ENCODE peak calls at places on chromosomes 4 and X, in eight cellular contexts. One of them, this sample, is unnamed.

GRCh38 chr4:100872811-100873210 is 355.0 kb upstream of the EMCN start:
- DNase-seq in breast epithelium: no peak
- DNase-seq in upper lobe of right lung: no peak
- DNase-seq in thyroid gland: no peak
- DNase-seq in right cardiac atrium: no peak
- DNase-seq in tibial artery: no peak
- DNase-seq in PC-3: no peak
- DNase-seq in CD4-positive, alpha-beta memory T cell: no peak
- DNase-seq in this sample: no peak

GRCh38 chrX:121161501-121161933 is 114.1 kb downstream of the GLUD2 start:
- DNase-seq in PC-3: no peak
- DNase-seq in right cardiac atrium: no peak
- DNase-seq in CD4-positive, alpha-beta memory T cell: no peak
- DNase-seq in upper lobe of right lung: no peak
- DNase-seq in thyroid gland: no peak
- DNase-seq in tibial artery: no peak
- DNase-seq in breast epithelium: no peak
- DNase-seq in this sample: no peak

GRCh38 chr4:81921757-81922159 is 450.1 kb upstream of the RASGEF1B start:
- DNase-seq in tibial artery: no peak
- DNase-seq in breast epithelium: no peak
- DNase-seq in CD4-positive, alpha-beta memory T cell: no peak
- DNase-seq in thyroid gland: no peak
- DNase-seq in upper lobe of right lung: no peak
- DNase-seq in PC-3: no peak
- DNase-seq in right cardiac atrium: peak; percentile 56
- DNase-seq in this sample: no peak

GRCh38 chr4:89757154-89757723 is 79.7 kb downstream of the SNCA start:
- DNase-seq in right cardiac atrium: no peak
- DNase-seq in thyroid gland: no peak
- DNase-seq in tibial artery: no peak
- DNase-seq in PC-3: no peak
- DNase-seq in CD4-positive, alpha-beta memory T cell: no peak
- DNase-seq in breast epithelium: no peak
- DNase-seq in upper lobe of right lung: no peak
- DNase-seq in this sample: no peak

GRCh38 chr4:166981847-166982246 is 252.4 kb downstream of the SPOCK3 start:
- DNase-seq in upper lobe of right lung: no peak
- DNase-seq in breast epithelium: no peak
- DNase-seq in PC-3: no peak
- DNase-seq in CD4-positive, alpha-beta memory T cell: no peak
- DNase-seq in thyroid gland: no peak
- DNase-seq in tibial artery: no peak
- DNase-seq in right cardiac atrium: no peak
- DNase-seq in this sample: no peak

GRCh38 chr4:152937535-152938236 is 1.6 kb downstream of the FHDC1 start:
- DNase-seq in tibial artery: no peak
- DNase-seq in upper lobe of right lung: peak; percentile 78
- DNase-seq in right cardiac atrium: peak; percentile 58
- DNase-seq in CD4-positive, alpha-beta memory T cell: no peak
- DNase-seq in thyroid gland: peak; percentile 46
- DNase-seq in PC-3: no peak
- DNase-seq in breast epithelium: no peak
- DNase-seq in this sample: peak; percentile 79

GRCh38 chr4:183284965-183285364 is 35.1 kb downstream of the CLDN22 start:
- DNase-seq in breast epithelium: no peak
- DNase-seq in CD4-positive, alpha-beta memory T cell: no peak
- DNase-seq in thyroid gland: no peak
- DNase-seq in tibial artery: no peak
- DNase-seq in upper lobe of right lung: no peak
- DNase-seq in right cardiac atrium: no peak
- DNase-seq in PC-3: peak; percentile 48
- DNase-seq in this sample: no peak

GRCh38 chr4:59855630-59856352 is 1344.3 kb upstream of the ADGRL3 start:
- DNase-seq in CD4-positive, alpha-beta memory T cell: no peak
- DNase-seq in breast epithelium: no peak
- DNase-seq in PC-3: no peak
- DNase-seq in right cardiac atrium: no peak
- DNase-seq in tibial artery: no peak
- DNase-seq in upper lobe of right lung: peak; percentile 49
- DNase-seq in thyroid gland: no peak
- DNase-seq in this sample: peak; percentile 59

GRCh38 chrX:42602136-42602535 is 175.8 kb downstream of the PPP1R2C start:
- DNase-seq in tibial artery: no peak
- DNase-seq in CD4-positive, alpha-beta memory T cell: no peak
- DNase-seq in thyroid gland: no peak
- DNase-seq in PC-3: no peak
- DNase-seq in upper lobe of right lung: no peak
- DNase-seq in breast epithelium: no peak
- DNase-seq in right cardiac atrium: no peak
- DNase-seq in this sample: no peak

GRCh38 chrX:77014655-77015377 is 432.4 kb upstream of the FGF16 start:
- DNase-seq in CD4-positive, alpha-beta memory T cell: no peak
- DNase-seq in tibial artery: no peak
- DNase-seq in breast epithelium: no peak
- DNase-seq in thyroid gland: no peak
- DNase-seq in right cardiac atrium: no peak
- DNase-seq in PC-3: no peak
- DNase-seq in upper lobe of right lung: no peak
- DNase-seq in this sample: no peak

GRCh38 chrX:50211510-50211909 is 6.9 kb downstream of the CCNB3 start:
- DNase-seq in PC-3: peak; percentile 22
- DNase-seq in upper lobe of right lung: no peak
- DNase-seq in right cardiac atrium: no peak
- DNase-seq in thyroid gland: no peak
- DNase-seq in breast epithelium: no peak
- DNase-seq in tibial artery: no peak
- DNase-seq in CD4-positive, alpha-beta memory T cell: no peak
- DNase-seq in this sample: no peak

GRCh38 chrX:147738260-147738659 is 173.5 kb upstream of the FMR1 start:
- DNase-seq in thyroid gland: no peak
- DNase-seq in breast epithelium: no peak
- DNase-seq in right cardiac atrium: no peak
- DNase-seq in tibial artery: no peak
- DNase-seq in CD4-positive, alpha-beta memory T cell: no peak
- DNase-seq in PC-3: no peak
- DNase-seq in upper lobe of right lung: no peak
- DNase-seq in this sample: no peak

GRCh38 chrX:147735364-147735763 is 176.4 kb upstream of the FMR1 start:
- DNase-seq in breast epithelium: no peak
- DNase-seq in right cardiac atrium: no peak
- DNase-seq in PC-3: no peak
- DNase-seq in tibial artery: no peak
- DNase-seq in CD4-positive, alpha-beta memory T cell: no peak
- DNase-seq in upper lobe of right lung: no peak
- DNase-seq in thyroid gland: no peak
- DNase-seq in this sample: no peak

GRCh38 chrX:147733369-147733768 is 178.3 kb upstream of the FMR1 start:
- DNase-seq in breast epithelium: no peak
- DNase-seq in CD4-positive, alpha-beta memory T cell: no peak
- DNase-seq in right cardiac atrium: no peak
- DNase-seq in PC-3: no peak
- DNase-seq in tibial artery: no peak
- DNase-seq in thyroid gland: no peak
- DNase-seq in upper lobe of right lung: no peak
- DNase-seq in this sample: no peak

GRCh38 chrX:147737690-147738089 is 174.0 kb upstream of the FMR1 start:
- DNase-seq in thyroid gland: no peak
- DNase-seq in PC-3: no peak
- DNase-seq in right cardiac atrium: no peak
- DNase-seq in tibial artery: no peak
- DNase-seq in breast epithelium: no peak
- DNase-seq in CD4-positive, alpha-beta memory T cell: no peak
- DNase-seq in upper lobe of right lung: no peak
- DNase-seq in this sample: no peak

GRCh38 chrX:147736045-147736444 is 175.7 kb upstream of the FMR1 start:
- DNase-seq in PC-3: no peak
- DNase-seq in CD4-positive, alpha-beta memory T cell: no peak
- DNase-seq in right cardiac atrium: no peak
- DNase-seq in thyroid gland: no peak
- DNase-seq in upper lobe of right lung: no peak
- DNase-seq in tibial artery: no peak
- DNase-seq in breast epithelium: no peak
- DNase-seq in this sample: no peak
- H3K27ac ChIP-seq in PC-3: no peak overlapping the region
- H3K27ac ChIP-seq in CD4-positive, alpha-beta memory T cell: no peak overlapping the region
- H3K27ac ChIP-seq in right cardiac atrium: no peak overlapping the region
- H3K27ac ChIP-seq in thyroid gland: no peak overlapping the region
- H3K27ac ChIP-seq in upper lobe of right lung: no peak overlapping the region
- H3K27ac ChIP-seq in tibial artery: no peak overlapping the region
- H3K27ac ChIP-seq in breast epithelium: no peak overlapping the region
- H3K27ac ChIP-seq in this sample: no peak overlapping the region

GRCh38 chrX:131614241-131614640 is 70.4 kb downstream of the OR13H1 start:
- DNase-seq in upper lobe of right lung: no peak
- DNase-seq in thyroid gland: no peak
- DNase-seq in breast epithelium: no peak
- DNase-seq in CD4-positive, alpha-beta memory T cell: no peak
- DNase-seq in PC-3: no peak
- DNase-seq in tibial artery: no peak
- DNase-seq in right cardiac atrium: no peak
- DNase-seq in this sample: no peak
- H3K9me3 ChIP-seq in upper lobe of right lung: no peaks in the 10 kb centered on the region
- H3K9me3 ChIP-seq in thyroid gland: no peaks in the 10 kb centered on the region
- H3K9me3 ChIP-seq in breast epithelium: no peaks in the 10 kb centered on the region
- H3K9me3 ChIP-seq in CD4-positive, alpha-beta memory T cell: no peaks in the 10 kb centered on the region
- H3K9me3 ChIP-seq in PC-3: no peaks in the 10 kb centered on the region
- H3K9me3 ChIP-seq in tibial artery: no peaks in the 10 kb centered on the region
- H3K9me3 ChIP-seq in right cardiac atrium: no peaks in the 10 kb centered on the region
- H3K9me3 ChIP-seq in this sample: no peaks in the 10 kb centered on the region

DNA sequence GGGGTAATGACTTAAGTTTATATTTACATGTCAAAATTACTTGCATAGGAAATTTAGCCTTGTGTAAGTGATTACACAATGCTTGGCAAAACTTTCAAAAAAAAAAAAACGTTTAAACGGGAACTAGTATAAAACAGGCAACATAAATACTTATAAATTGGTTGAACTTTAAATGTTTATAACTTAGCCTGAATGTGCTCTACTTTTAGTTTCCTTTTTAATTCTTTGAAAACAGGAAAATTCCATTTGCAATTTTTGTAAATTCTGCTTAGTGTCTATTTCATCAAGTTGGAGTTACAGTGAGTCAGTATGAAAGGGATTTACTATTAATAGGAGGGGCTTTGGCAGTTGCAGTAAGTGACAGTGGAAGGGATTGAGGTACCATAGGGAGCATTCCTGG is 2.6 kb downstream of the STAG2 start:
- DNase-seq in thyroid gland: no peak
- DNase-seq in tibial artery: no peak
- DNase-seq in right cardiac atrium: no peak
- DNase-seq in PC-3: peak; percentile 17
- DNase-seq in upper lobe of right lung: no peak
- DNase-seq in CD4-positive, alpha-beta memory T cell: no peak
- DNase-seq in breast epithelium: no peak
- DNase-seq in this sample: no peak
- H3K27ac ChIP-seq in thyroid gland: no peak overlapping the region
- H3K27ac ChIP-seq in tibial artery: no peak overlapping the region
- H3K27ac ChIP-seq in right cardiac atrium: no peak overlapping the region
- H3K27ac ChIP-seq in PC-3: peak overlapping the region; percentile 96
- H3K27ac ChIP-seq in upper lobe of right lung: no peak overlapping the region
- H3K27ac ChIP-seq in CD4-positive, alpha-beta memory T cell: peak overlapping the region; percentile 98
- H3K27ac ChIP-seq in breast epithelium: peak overlapping the region; percentile 99
- H3K27ac ChIP-seq in this sample: no peak overlapping the region

DNA sequence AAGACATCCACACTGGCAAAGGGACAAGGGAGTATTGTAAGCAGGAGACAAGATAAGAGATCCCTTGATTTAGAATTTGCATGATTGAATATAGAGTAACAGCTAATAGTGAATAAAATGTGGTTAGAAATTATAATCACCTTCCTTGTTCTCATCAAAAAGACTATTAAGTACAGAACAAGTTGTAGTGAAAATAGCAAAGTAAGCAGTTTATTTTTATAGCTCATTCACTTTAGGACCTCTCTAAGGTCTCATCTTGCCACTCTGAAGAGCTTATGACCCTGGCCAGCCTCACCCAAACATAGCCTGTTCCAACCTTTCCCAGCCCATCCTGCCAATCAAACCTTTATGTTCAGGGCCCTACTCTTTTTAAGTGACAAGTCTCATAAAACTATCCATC is 30.6 kb downstream of the MID2 start:
- DNase-seq in PC-3: no peak
- DNase-seq in thyroid gland: no peak
- DNase-seq in CD4-positive, alpha-beta memory T cell: no peak
- DNase-seq in tibial artery: no peak
- DNase-seq in upper lobe of right lung: no peak
- DNase-seq in right cardiac atrium: no peak
- DNase-seq in breast epithelium: no peak
- DNase-seq in this sample: no peak
- H3K9me3 ChIP-seq in PC-3: no peaks in the 10 kb centered on the region
- H3K9me3 ChIP-seq in thyroid gland: no peaks in the 10 kb centered on the region
- H3K9me3 ChIP-seq in CD4-positive, alpha-beta memory T cell: no peaks in the 10 kb centered on the region
- H3K9me3 ChIP-seq in tibial artery: no peaks in the 10 kb centered on the region
- H3K9me3 ChIP-seq in upper lobe of right lung: no peaks in the 10 kb centered on the region
- H3K9me3 ChIP-seq in right cardiac atrium: no peaks in the 10 kb centered on the region
- H3K9me3 ChIP-seq in breast epithelium: no peaks in the 10 kb centered on the region
- H3K9me3 ChIP-seq in this sample: no peaks in the 10 kb centered on the region